ENCODE peak calls at places on chromosomes 11 and 22, in five cellular contexts. S, O, D, F and N are unnamed samples.

GRCh38 chr11:12158926-12159325 is 48.5 kb downstream of the MICAL2 start:
- DNase-seq in S (no peak), O (no peak), D (no peak), F (no peak), N (no peak)

GRCh38 chr11:120391297-120391696 is 55.1 kb downstream of the ARHGEF12 start:
- DNase-seq in S (no peak), O (no peak), D (no peak), F (no peak), N (no peak)

GRCh38 chr22:26259510-26259909 is 90.2 kb downstream of the SEZ6L start:
- DNase-seq in S (no peak), O (no peak), D (no peak), F (no peak), N (no peak)

GRCh38 chr22:20191000-20191515 is 40.2 kb upstream of the CCDC188 start:
- DNase-seq in S (no peak), O (no peak), D (no peak), F (no peak), N (no peak)

GRCh38 chr22:33117821-33118220 is 59.6 kb upstream of the SYN3 start:
- DNase-seq in S (no peak), O (no peak), D (no peak), F (no peak), N (no peak)

GRCh38 chr11:128624269-128625170 is 37.2 kb upstream of the ETS1 start:
- DNase-seq in S (no peak), O (peak; percentile 90), D (peak; percentile 56), F (peak; percentile 67), N (no peak)

GRCh38 chr11:61874460-61874809 is 16.9 kb downstream of the FADS3 start:
- DNase-seq in S (no peak), O (no peak), D (peak; percentile 43), F (no peak), N (no peak)

GRCh38 chr11:72584933-72585597 is 89.2 kb downstream of the PDE2A start:
- DNase-seq in S (peak; percentile 57), O (peak; percentile 32), D (no peak), F (no peak), N (no peak)

GRCh38 chr22:32333141-32333768 is 24.4 kb upstream of the RFPL3 start:
- DNase-seq in S (no peak), O (no peak), D (no peak), F (peak; percentile 5), N (no peak)

GRCh38 chr11:10913996-10914514 is 56.2 kb upstream of the ZBED5 start:
- DNase-seq in S (no peak), O (no peak), D (no peak), F (no peak), N (no peak)

GRCh38 chr11:100561325-100561724 is 125.8 kb upstream of the ARHGAP42 start:
- DNase-seq in S (no peak), O (no peak), D (no peak), F (no peak), N (no peak)

GRCh38 chr11:111423250-111423615 is 44.2 kb upstream of the POU2AF1 start:
- DNase-seq in S (no peak), O (no peak), D (no peak), F (no peak), N (no peak)

GRCh38 chr11:89327885-89328284 is 150.2 kb downstream of the TYR start:
- DNase-seq in S (no peak), O (no peak), D (no peak), F (no peak), N (no peak)

GRCh38 chr11:63764712-63765631 is 3.6 kb downstream of the ZFTA start:
- DNase-seq in S (no peak), O (peak; percentile 93), D (no peak), F (no peak), N (no peak)

GRCh38 chr22:26394787-26395186 is 34.3 kb upstream of the ASPHD2 start:
- DNase-seq in S (no peak), O (no peak), D (no peak), F (no peak), N (no peak)

GRCh38 chr22:44172370-44173108 is 8.2 kb upstream of the PARVG start:
- DNase-seq in S (peak; percentile 82), O (peak; percentile 75), D (peak; percentile 48), F (no peak), N (peak; percentile 79)

GRCh38 chr11:92854952-92855351 is 114.5 kb upstream of the MTNR1B start:
- DNase-seq in S (no peak), O (no peak), D (no peak), F (no peak), N (no peak)

GRCh38 chr11:36328956-36329673 is 33.0 kb downstream of the PRR5L start:
- DNase-seq in S (no peak), O (no peak), D (no peak), F (no peak), N (no peak)

GRCh38 chr11:1087279-1087960 is 12.7 kb downstream of the MUC2 start:
- DNase-seq in S (peak; percentile 41), O (peak; percentile 52), D (no peak), F (no peak), N (no peak)

GRCh38 chr11:74822187-74822586 is 73.5 kb downstream of the RNF169 start:
- DNase-seq in S (no peak), O (no peak), D (no peak), F (no peak), N (no peak)

GRCh38 chr11:36354221-36355003 is 58.3 kb downstream of the PRR5L start:
- DNase-seq in S (no peak), O (no peak), D (no peak), F (no peak), N (no peak)

GRCh38 chr11:68838572-68838964 is 3.1 kb downstream of the CPT1A start:
- DNase-seq in S (peak; percentile 88), O (peak; percentile 61), D (peak; percentile 41), F (peak; percentile 29), N (peak; percentile 71)

GRCh38 chr11:117621226-117621625 is 175.8 kb downstream of the DSCAML1 start:
- DNase-seq in S (no peak), O (no peak), D (no peak), F (no peak), N (no peak)

GRCh38 chr11:36490026-36490806 is 19.9 kb downstream of the TRAF6 start:
- DNase-seq in S (no peak), O (no peak), D (no peak), F (no peak), N (no peak)

GRCh38 chr11:86064236-86064803 is 4.6 kb downstream of the PICALM start:
- DNase-seq in S (no peak), O (no peak), D (no peak), F (no peak), N (no peak)
- H3K4me1 ChIP-seq in S (peaks cover 68% of the 10 kb centered on the region), O (no peaks in the 10 kb centered on the region), D (peaks cover 61% of the 10 kb centered on the region), F (peaks cover 64% of the 10 kb centered on the region), N (peaks cover 62% of the 10 kb centered on the region)

DNA sequence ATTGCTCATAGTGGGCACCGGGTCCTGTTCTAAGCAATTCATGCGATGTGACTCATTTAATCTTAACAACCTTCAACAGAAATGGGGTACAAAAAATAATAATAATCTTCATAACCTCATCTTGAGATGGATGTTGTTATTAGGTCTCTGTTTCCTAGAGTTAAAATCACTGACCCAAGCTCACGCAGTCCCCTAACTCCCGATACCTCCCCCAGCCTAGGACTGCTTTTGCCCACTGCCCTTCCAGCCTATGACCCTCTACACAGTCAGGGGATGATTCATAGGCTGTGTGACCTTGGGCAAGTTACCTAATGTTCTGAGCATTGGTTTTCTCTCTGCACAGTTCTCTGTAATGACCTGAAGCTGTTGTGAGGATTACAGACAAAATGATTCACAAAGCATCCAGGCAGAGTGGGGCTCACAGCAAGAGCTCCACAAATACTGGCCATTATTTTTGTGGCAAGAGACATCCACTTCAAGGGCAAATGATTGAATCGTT is 19.9 kb downstream of the MTFP1 start:
- DNase-seq in S (no peak), O (no peak), D (no peak), F (no peak), N (no peak)
- TF ChIP-seq CTCF in S (no peak), O (no peak), D (peak; percentile 3), F (no peak), N (no peak)

DNA sequence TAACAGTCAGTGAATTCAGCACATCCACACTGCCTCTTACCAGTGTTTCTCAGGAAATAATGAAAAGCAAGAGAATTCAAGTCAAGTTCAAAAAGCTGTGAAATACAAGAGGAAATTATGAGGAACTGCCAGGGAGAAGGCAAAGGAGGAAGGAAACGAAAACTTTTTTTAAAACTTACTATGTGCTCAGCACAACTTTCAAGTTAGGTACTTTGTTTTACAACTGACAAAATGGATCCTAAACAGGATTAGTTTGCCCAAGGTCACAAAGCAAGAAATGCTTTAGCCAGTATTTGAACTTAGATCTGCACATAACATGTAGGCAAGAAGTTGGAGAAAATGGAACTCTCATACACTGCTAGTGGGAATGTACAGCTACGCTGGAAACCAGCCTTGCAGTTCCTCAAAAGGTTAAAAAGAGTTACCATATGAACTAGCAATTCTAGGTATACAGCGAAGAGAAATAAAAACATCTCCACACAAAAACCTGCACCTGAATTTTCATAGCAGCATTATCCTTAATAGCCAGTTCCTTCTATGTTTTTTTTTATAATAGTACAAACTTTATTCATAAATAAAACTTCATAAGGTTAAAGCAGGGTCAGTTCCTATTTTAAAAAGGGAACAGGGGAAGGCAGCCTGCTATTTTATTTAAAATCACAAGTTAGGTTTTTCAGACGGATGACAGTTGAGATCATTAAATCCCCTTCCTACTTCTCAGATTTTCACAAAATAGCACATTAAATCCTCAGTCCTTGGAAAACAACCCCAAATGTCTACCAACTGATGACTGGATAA is 19.3 kb downstream of the DDX6 start:
- DNase-seq in S (no peak), O (no peak), D (no peak), F (no peak), N (no peak)
- H3K4me1 ChIP-seq in S (peaks cover 90% of the 10 kb centered on the region), O (no peaks in the 10 kb centered on the region), D (peaks cover 60% of the 10 kb centered on the region), F (peaks cover 78% of the 10 kb centered on the region), N (peaks cover 54% of the 10 kb centered on the region)

GRCh38 chr11:31509017-31509411 is 408 bp downstream of the IMMP1L start:
- DNase-seq in S (no peak), O (no peak), D (no peak), F (no peak), N (no peak)

GRCh38 chr11:31512117-31512516 is 2.5 kb downstream of the ELP4 start:
- DNase-seq in S (no peak), O (no peak), D (no peak), F (no peak), N (no peak)

DNA sequence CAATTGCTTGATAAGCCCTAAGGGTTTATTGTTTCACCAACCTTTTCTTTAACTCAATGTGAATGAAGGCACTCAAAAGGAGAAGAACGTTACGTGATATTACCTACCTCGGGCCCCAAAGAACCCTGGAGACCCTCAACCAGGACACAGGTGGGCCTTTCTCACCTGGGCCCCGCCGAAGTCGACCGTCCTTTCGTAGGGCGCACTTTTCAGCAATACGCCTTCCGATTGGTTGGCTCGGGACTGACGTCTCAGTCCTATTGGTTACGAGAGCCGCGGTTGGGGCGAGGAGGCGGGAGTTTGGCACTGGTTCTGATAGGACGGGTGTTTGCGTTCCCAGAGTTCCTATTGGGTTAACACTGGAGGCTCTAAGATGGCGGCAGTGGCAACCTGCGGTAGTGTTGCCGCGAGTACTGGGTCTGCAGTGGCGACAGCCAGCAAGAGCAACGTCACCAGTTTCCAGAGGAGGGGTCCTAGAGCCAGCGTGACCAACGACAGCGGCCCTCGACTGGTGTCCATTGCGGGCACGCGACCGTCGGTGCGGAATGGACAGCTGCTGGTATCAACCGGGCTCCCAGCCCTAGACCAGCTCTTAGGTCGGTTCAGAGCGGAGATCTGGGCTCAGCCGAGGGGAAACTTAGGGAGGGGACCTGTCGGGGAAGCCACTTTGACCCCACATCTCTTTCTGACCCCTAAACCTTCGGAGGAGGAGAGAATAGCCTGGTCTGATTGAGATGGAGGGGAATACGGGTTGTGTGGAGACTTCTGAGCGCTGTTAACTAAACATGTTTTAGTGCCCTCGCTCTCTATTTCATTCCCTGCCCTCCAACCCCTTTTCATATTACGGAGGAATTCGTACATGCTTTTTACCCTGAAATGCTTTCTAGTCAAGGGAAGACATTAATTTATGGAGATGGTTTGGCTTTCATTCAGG is at the start of the genes ELP4 and IMMP1L:
- DNase-seq in S (peak; percentile 98), O (peak; percentile 95), D (peak; percentile 97), F (peak; percentile 97), N (peak; percentile 97)
- TF ChIP-seq CTCF in S (no peak), O (no peak), D (no peak), F (no peak), N (no peak)